ENCODE peak calls at places on chromosome 14, in six cellular contexts. F is endothelial cell of umbilical vein, X is K562, Y is HepG2, L is NB4, V is GM12878. K is an unnamed sample.

GRCh38 chr14:30153662-30154061 is 226.0 kb upstream of the PRKD1 start:
- DNase-seq in X (no peak), Y (no peak), F (no peak), V (no peak), L (no peak), K (no peak)

GRCh38 chr14:75339059-75339458 is 60.4 kb downstream of the FOS start:
- DNase-seq in Y (no peak), X (no peak), F (no peak), V (no peak), L (peak), K (no peak)

GRCh38 chr14:89669209-89669608 is 252.2 kb upstream of the FOXN3 start:
- DNase-seq in Y (no peak), V (no peak), L (peak), X (no peak), F (no peak), K (no peak)

GRCh38 chr14:104601786-104602185 is 2.8 kb downstream of the TMEM179 start:
- DNase-seq in Y (no peak), V (no peak), X (no peak), L (no peak), F (no peak), K (peak)

GRCh38 chr14:96088131-96088880 is 49.1 kb downstream of the C14orf132 start:
- DNase-seq in F (no peak), L (no peak), Y (no peak), X (no peak), V (no peak), K (no peak)

GRCh38 chr14:72603639-72604038 is 290.3 kb downstream of the DPF3 start:
- DNase-seq in F (no peak), Y (no peak), V (no peak), L (no peak), X (no peak), K (no peak)

GRCh38 chr14:93643127-93643526 is 145.2 kb downstream of the PRIMA1 start:
- DNase-seq in X (no peak), Y (no peak), V (no peak), L (no peak), F (no peak), K (no peak)

GRCh38 chr14:104868060-104868740 is 3.1 kb downstream of the CEP170B start:
- DNase-seq in V (no peak), X (no peak), F (no peak), L (no peak), Y (no peak), K (no peak)

GRCh38 chr14:35161231-35161630 is 38.9 kb downstream of the PRORP start:
- DNase-seq in F (peak), X (no peak), Y (no peak), V (no peak), L (no peak), K (no peak)

GRCh38 chr14:69712217-69712565 is 54.8 kb upstream of the SRSF5 start:
- DNase-seq in X (no peak), Y (no peak), L (no peak), V (no peak), F (no peak), K (no peak)
- TF ChIP-seq MYC in X (no peak), Y (no peak), L (no peak), V (no peak), F (no peak), K (no peak)

DNA sequence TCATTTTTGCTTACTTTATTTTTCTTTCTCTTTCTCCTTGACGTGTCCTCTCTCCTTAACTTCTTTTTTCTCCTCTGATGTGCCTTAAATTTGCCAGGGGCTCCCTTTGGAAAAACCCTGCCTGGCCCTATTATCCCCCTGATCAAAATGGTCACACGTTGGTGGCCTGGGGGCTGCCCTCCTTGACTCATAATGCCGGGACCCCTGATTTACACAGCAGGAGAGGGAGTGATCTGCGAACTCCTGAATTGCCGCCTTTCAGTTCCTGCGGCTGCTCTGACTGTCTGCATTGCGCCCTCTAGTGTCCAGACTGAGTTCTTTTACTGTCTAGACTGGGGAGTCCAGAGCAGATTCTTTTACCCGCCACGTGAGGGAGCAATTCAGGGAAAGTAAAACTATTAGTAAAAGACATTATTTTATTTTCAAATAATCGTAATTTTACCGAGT is 44.8 kb upstream of the GZMB start:
- DNase-seq in Y (peak), L (peak), X (peak), V (peak), F (peak), K (peak)
- H3K4me3 ChIP-seq in Y (peak), L (peak), X (peak), V (peak), F (no peak), K (no peak)

DNA sequence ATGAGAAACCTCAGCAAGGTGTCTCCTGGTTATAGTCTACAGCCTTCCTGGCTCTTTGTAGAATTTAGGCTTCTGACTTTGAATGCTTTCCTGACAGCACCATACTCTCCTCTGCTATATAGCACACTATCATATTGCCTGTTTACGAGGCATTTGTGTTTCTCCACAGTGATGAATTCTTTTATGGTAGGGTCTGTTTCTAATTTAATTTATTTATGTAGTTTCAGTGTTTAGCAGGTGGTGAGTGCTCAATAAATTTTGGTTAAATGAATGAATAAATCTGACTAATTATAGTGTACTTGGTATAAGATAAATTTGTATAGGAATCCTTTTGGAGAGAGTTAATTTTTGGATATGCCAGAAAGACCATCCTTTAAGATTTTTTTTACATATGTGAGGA is 115.3 kb downstream of the RAD51B start:
- DNase-seq in L (no peak), Y (no peak), X (no peak), V (no peak), F (no peak), K (no peak)
- TF ChIP-seq MYC in L (no peak), Y (no peak), X (no peak), V (no peak), F (no peak), K (no peak)

GRCh38 chr14:68724914-68725313 is 68.0 kb downstream of the ZFP36L1 start:
- DNase-seq in V (no peak), F (no peak), L (no peak), X (no peak), Y (no peak), K (no peak)
- H3K4me3 ChIP-seq in V (no peak), F (no peak), L (no peak), X (no peak), Y (no peak), K (no peak)

GRCh38 chr14:100304825-100305445 is 1.3 kb downstream of the SLC25A29 start:
- DNase-seq in X (peak), Y (no peak), F (peak), L (peak), V (no peak), K (peak)
- TF ChIP-seq MYC in X (no peak), Y (no peak), F (no peak), L (no peak), V (no peak), K (no peak)

DNA sequence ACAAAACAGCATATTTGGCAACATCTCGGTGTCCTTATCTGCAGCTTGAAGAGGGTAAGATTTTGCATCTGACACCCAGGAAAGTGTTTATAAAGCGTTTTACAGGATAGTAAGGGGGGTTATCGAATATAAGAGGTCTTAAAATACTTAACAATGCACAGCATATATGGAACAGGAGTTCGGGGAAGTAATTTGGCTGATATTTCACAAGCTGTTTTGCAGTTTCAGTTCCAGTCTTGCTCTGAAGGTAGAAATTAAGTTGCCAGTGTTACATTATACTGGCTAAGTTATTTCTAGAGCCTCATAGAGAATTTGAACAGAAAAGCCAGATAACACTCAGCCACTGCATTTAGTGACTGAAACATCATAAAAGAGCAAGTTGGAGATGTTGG is 941 bp upstream of the MAP4K5 start:
- DNase-seq in X (no peak), Y (no peak), V (no peak), L (no peak), F (no peak), K (no peak)
- H3K4me3 ChIP-seq in X (peak), Y (peak), V (peak), L (peak), F (no peak), K (no peak)